ENCODE peak calls at places on chromosomes 2 and 18, in eight cellular contexts. One of them, this sample, is unnamed.

GRCh38 chr2:98088261-98088660 is 1.3 kb downstream of the VWA3B start:
- DNase-seq in stimulated activated CD4-positive, alpha-beta T cell treated with anti-CD3 and anti-CD28 coated beads, Interleukin-4, amount 100 ng/mL, for 48 hours: no peak
- DNase-seq in kidney epithelial cell: no peak
- DNase-seq in PC-3: no peak
- DNase-seq in AG09319: no peak
- DNase-seq in immature natural killer cell: no peak
- DNase-seq in fibroblast of pulmonary artery: no peak
- DNase-seq in dorsolateral prefrontal cortex: no peak
- DNase-seq in this sample: no peak

GRCh38 chr2:108923736-108924443 is 65.1 kb downstream of the EDAR start:
- DNase-seq in fibroblast of pulmonary artery: no peak
- DNase-seq in AG09319: no peak
- DNase-seq in kidney epithelial cell: no peak
- DNase-seq in stimulated activated CD4-positive, alpha-beta T cell treated with anti-CD3 and anti-CD28 coated beads, Interleukin-4, amount 100 ng/mL, for 48 hours: no peak
- DNase-seq in dorsolateral prefrontal cortex: no peak
- DNase-seq in immature natural killer cell: no peak
- DNase-seq in PC-3: no peak
- DNase-seq in this sample: no peak

GRCh38 chr18:46555724-46556123 is 101.3 kb downstream of the LOXHD1 start:
- DNase-seq in dorsolateral prefrontal cortex: peak
- DNase-seq in fibroblast of pulmonary artery: peak
- DNase-seq in immature natural killer cell: peak
- DNase-seq in stimulated activated CD4-positive, alpha-beta T cell treated with anti-CD3 and anti-CD28 coated beads, Interleukin-4, amount 100 ng/mL, for 48 hours: no peak
- DNase-seq in AG09319: no peak
- DNase-seq in PC-3: peak
- DNase-seq in kidney epithelial cell: no peak
- DNase-seq in this sample: no peak

GRCh38 chr18:47075098-47075883 is 39.9 kb upstream of the ELOA2 start:
- DNase-seq in AG09319: no peak
- DNase-seq in PC-3: peak
- DNase-seq in stimulated activated CD4-positive, alpha-beta T cell treated with anti-CD3 and anti-CD28 coated beads, Interleukin-4, amount 100 ng/mL, for 48 hours: no peak
- DNase-seq in dorsolateral prefrontal cortex: no peak
- DNase-seq in immature natural killer cell: no peak
- DNase-seq in kidney epithelial cell: no peak
- DNase-seq in fibroblast of pulmonary artery: no peak
- DNase-seq in this sample: no peak

GRCh38 chr2:33495683-33496082 is 19.2 kb downstream of the RASGRP3 start:
- DNase-seq in stimulated activated CD4-positive, alpha-beta T cell treated with anti-CD3 and anti-CD28 coated beads, Interleukin-4, amount 100 ng/mL, for 48 hours: no peak
- DNase-seq in fibroblast of pulmonary artery: no peak
- DNase-seq in immature natural killer cell: no peak
- DNase-seq in AG09319: no peak
- DNase-seq in dorsolateral prefrontal cortex: no peak
- DNase-seq in kidney epithelial cell: no peak
- DNase-seq in PC-3: no peak
- DNase-seq in this sample: no peak

GRCh38 chr2:207993141-207993763 is 32.1 kb downstream of the PLEKHM3 start:
- DNase-seq in dorsolateral prefrontal cortex: no peak
- DNase-seq in immature natural killer cell: no peak
- DNase-seq in stimulated activated CD4-positive, alpha-beta T cell treated with anti-CD3 and anti-CD28 coated beads, Interleukin-4, amount 100 ng/mL, for 48 hours: no peak
- DNase-seq in kidney epithelial cell: no peak
- DNase-seq in AG09319: peak
- DNase-seq in PC-3: peak
- DNase-seq in fibroblast of pulmonary artery: peak
- DNase-seq in this sample: no peak

GRCh38 chr2:150091896-150092295 is 395.6 kb downstream of the RND3 start:
- DNase-seq in PC-3: no peak
- DNase-seq in kidney epithelial cell: no peak
- DNase-seq in AG09319: no peak
- DNase-seq in immature natural killer cell: no peak
- DNase-seq in fibroblast of pulmonary artery: no peak
- DNase-seq in stimulated activated CD4-positive, alpha-beta T cell treated with anti-CD3 and anti-CD28 coated beads, Interleukin-4, amount 100 ng/mL, for 48 hours: no peak
- DNase-seq in dorsolateral prefrontal cortex: no peak
- DNase-seq in this sample: no peak

GRCh38 chr2:37573406-37573805 is 98.0 kb downstream of the CDC42EP3 start:
- DNase-seq in immature natural killer cell: no peak
- DNase-seq in PC-3: peak
- DNase-seq in stimulated activated CD4-positive, alpha-beta T cell treated with anti-CD3 and anti-CD28 coated beads, Interleukin-4, amount 100 ng/mL, for 48 hours: no peak
- DNase-seq in dorsolateral prefrontal cortex: no peak
- DNase-seq in kidney epithelial cell: no peak
- DNase-seq in fibroblast of pulmonary artery: peak
- DNase-seq in AG09319: no peak
- DNase-seq in this sample: no peak

GRCh38 chr18:3283908-3284307 is 22.0 kb downstream of the MYL12B start:
- DNase-seq in kidney epithelial cell: no peak
- DNase-seq in immature natural killer cell: no peak
- DNase-seq in stimulated activated CD4-positive, alpha-beta T cell treated with anti-CD3 and anti-CD28 coated beads, Interleukin-4, amount 100 ng/mL, for 48 hours: no peak
- DNase-seq in PC-3: no peak
- DNase-seq in dorsolateral prefrontal cortex: peak
- DNase-seq in AG09319: no peak
- DNase-seq in fibroblast of pulmonary artery: no peak
- DNase-seq in this sample: no peak

GRCh38 chr2:185433824-185434223 is 304.8 kb upstream of the FSIP2 start:
- DNase-seq in PC-3: no peak
- DNase-seq in stimulated activated CD4-positive, alpha-beta T cell treated with anti-CD3 and anti-CD28 coated beads, Interleukin-4, amount 100 ng/mL, for 48 hours: no peak
- DNase-seq in immature natural killer cell: no peak
- DNase-seq in kidney epithelial cell: no peak
- DNase-seq in fibroblast of pulmonary artery: peak
- DNase-seq in dorsolateral prefrontal cortex: no peak
- DNase-seq in AG09319: no peak
- DNase-seq in this sample: no peak

This sample was measured in NCI-H1105.